ENCODE peak calls at places on chromosomes 13 and 19, in ten cellular contexts. One of them, this sample, is unnamed.

GRCh38 chr13:47303626-47304025 is 406.8 kb upstream of the HTR2A start:
- DNase-seq in GM12865: no peak
- DNase-seq in HFF-Myc: no peak
- DNase-seq in neuronal stem cell: no peak
- DNase-seq in upper lobe of right lung: no peak
- DNase-seq in uterus: no peak
- DNase-seq in astrocyte of the cerebellum: no peak
- DNase-seq in fibroblast of the aortic adventitia: no peak
- DNase-seq in kidney epithelial cell: no peak
- DNase-seq in A549: no peak
- DNase-seq in this sample: no peak

GRCh38 chr13:36553501-36553900 is 120.3 kb upstream of the SERTM1 start:
- DNase-seq in GM12865: no peak
- DNase-seq in HFF-Myc: no peak
- DNase-seq in neuronal stem cell: no peak
- DNase-seq in upper lobe of right lung: no peak
- DNase-seq in uterus: no peak
- DNase-seq in astrocyte of the cerebellum: no peak
- DNase-seq in fibroblast of the aortic adventitia: no peak
- DNase-seq in kidney epithelial cell: no peak
- DNase-seq in A549: no peak
- DNase-seq in this sample: no peak

GRCh38 chr19:18967358-18968146 is 26.5 kb upstream of the HOMER3 start:
- DNase-seq in GM12865: no peak
- DNase-seq in HFF-Myc: no peak
- DNase-seq in neuronal stem cell: no peak
- DNase-seq in upper lobe of right lung: peak
- DNase-seq in uterus: peak
- DNase-seq in astrocyte of the cerebellum: peak
- DNase-seq in fibroblast of the aortic adventitia: peak
- DNase-seq in kidney epithelial cell: peak
- DNase-seq in A549: no peak
- DNase-seq in this sample: no peak

GRCh38 chr19:15195381-15195964 is 5.3 kb downstream of the NOTCH3 start:
- DNase-seq in GM12865: no peak
- DNase-seq in HFF-Myc: no peak
- DNase-seq in neuronal stem cell: peak
- DNase-seq in upper lobe of right lung: peak
- DNase-seq in uterus: peak
- DNase-seq in astrocyte of the cerebellum: no peak
- DNase-seq in fibroblast of the aortic adventitia: peak
- DNase-seq in kidney epithelial cell: peak
- DNase-seq in A549: peak
- DNase-seq in this sample: no peak

GRCh38 chr19:472005-472858 is 11.4 kb upstream of the SHC2 start:
- DNase-seq in GM12865: no peak
- DNase-seq in HFF-Myc: no peak
- DNase-seq in neuronal stem cell: no peak
- DNase-seq in upper lobe of right lung: no peak
- DNase-seq in uterus: no peak
- DNase-seq in astrocyte of the cerebellum: no peak
- DNase-seq in fibroblast of the aortic adventitia: no peak
- DNase-seq in kidney epithelial cell: no peak
- DNase-seq in A549: no peak
- DNase-seq in this sample: no peak

GRCh38 chr13:33968520-33969507 is 150.9 kb downstream of the RFC3 start:
- DNase-seq in GM12865: no peak
- DNase-seq in HFF-Myc: no peak
- DNase-seq in neuronal stem cell: no peak
- DNase-seq in upper lobe of right lung: no peak
- DNase-seq in uterus: no peak
- DNase-seq in astrocyte of the cerebellum: no peak
- DNase-seq in fibroblast of the aortic adventitia: no peak
- DNase-seq in kidney epithelial cell: no peak
- DNase-seq in A549: no peak
- DNase-seq in this sample: no peak

GRCh38 chr13:59747529-59747928 is 416.2 kb downstream of the DIAPH3 start:
- DNase-seq in GM12865: peak
- DNase-seq in HFF-Myc: no peak
- DNase-seq in neuronal stem cell: no peak
- DNase-seq in upper lobe of right lung: no peak
- DNase-seq in uterus: no peak
- DNase-seq in astrocyte of the cerebellum: no peak
- DNase-seq in fibroblast of the aortic adventitia: no peak
- DNase-seq in kidney epithelial cell: no peak
- DNase-seq in A549: no peak
- DNase-seq in this sample: peak

GRCh38 chr19:11204943-11205349 is 7.6 kb upstream of the KANK2 start:
- DNase-seq in GM12865: no peak
- DNase-seq in HFF-Myc: no peak
- DNase-seq in neuronal stem cell: no peak
- DNase-seq in upper lobe of right lung: no peak
- DNase-seq in uterus: peak
- DNase-seq in astrocyte of the cerebellum: no peak
- DNase-seq in fibroblast of the aortic adventitia: no peak
- DNase-seq in kidney epithelial cell: no peak
- DNase-seq in A549: no peak
- DNase-seq in this sample: no peak

GRCh38 chr19:43570174-43570791 is 5.0 kb downstream of the XRCC1 start:
- DNase-seq in GM12865: no peak
- DNase-seq in HFF-Myc: no peak
- DNase-seq in neuronal stem cell: no peak
- DNase-seq in upper lobe of right lung: no peak
- DNase-seq in uterus: no peak
- DNase-seq in astrocyte of the cerebellum: no peak
- DNase-seq in fibroblast of the aortic adventitia: no peak
- DNase-seq in kidney epithelial cell: no peak
- DNase-seq in A549: no peak
- DNase-seq in this sample: peak

GRCh38 chr13:31905896-31906295 is 125.7 kb upstream of the FRY start:
- DNase-seq in GM12865: no peak
- DNase-seq in HFF-Myc: no peak
- DNase-seq in neuronal stem cell: no peak
- DNase-seq in upper lobe of right lung: no peak
- DNase-seq in uterus: no peak
- DNase-seq in astrocyte of the cerebellum: no peak
- DNase-seq in fibroblast of the aortic adventitia: no peak
- DNase-seq in kidney epithelial cell: no peak
- DNase-seq in A549: no peak
- DNase-seq in this sample: no peak

GRCh38 chr19:14022469-14022868 is 5.5 kb upstream of the RLN3 start:
- DNase-seq in GM12865: no peak
- DNase-seq in HFF-Myc: no peak
- DNase-seq in neuronal stem cell: no peak
- DNase-seq in upper lobe of right lung: no peak
- DNase-seq in uterus: no peak
- DNase-seq in astrocyte of the cerebellum: peak
- DNase-seq in fibroblast of the aortic adventitia: peak
- DNase-seq in kidney epithelial cell: no peak
- DNase-seq in A549: no peak
- DNase-seq in this sample: no peak

GRCh38 chr13:20831254-20831653 is 57.5 kb upstream of the EEF1AKMT1 start:
- DNase-seq in GM12865: no peak
- DNase-seq in HFF-Myc: no peak
- DNase-seq in neuronal stem cell: no peak
- DNase-seq in upper lobe of right lung: no peak
- DNase-seq in uterus: no peak
- DNase-seq in astrocyte of the cerebellum: no peak
- DNase-seq in fibroblast of the aortic adventitia: no peak
- DNase-seq in kidney epithelial cell: no peak
- DNase-seq in A549: no peak
- DNase-seq in this sample: no peak

GRCh38 chr13:113207890-113208423 is 512 bp downstream of the PCID2 start:
- DNase-seq in GM12865: peak
- DNase-seq in HFF-Myc: no peak
- DNase-seq in neuronal stem cell: peak
- DNase-seq in upper lobe of right lung: peak
- DNase-seq in uterus: no peak
- DNase-seq in astrocyte of the cerebellum: no peak
- DNase-seq in fibroblast of the aortic adventitia: peak
- DNase-seq in kidney epithelial cell: no peak
- DNase-seq in A549: no peak
- DNase-seq in this sample: no peak

GRCh38 chr19:53883231-53883661 is 1.2 kb downstream of the PRKCG start:
- DNase-seq in GM12865: no peak
- DNase-seq in HFF-Myc: no peak
- DNase-seq in neuronal stem cell: no peak
- DNase-seq in upper lobe of right lung: no peak
- DNase-seq in uterus: no peak
- DNase-seq in astrocyte of the cerebellum: no peak
- DNase-seq in fibroblast of the aortic adventitia: no peak
- DNase-seq in kidney epithelial cell: no peak
- DNase-seq in A549: no peak
- DNase-seq in this sample: no peak
- H3K4me3 ChIP-seq in GM12865: no peak
- H3K4me3 ChIP-seq in HFF-Myc: no peak
- H3K4me3 ChIP-seq in neuronal stem cell: peak
- H3K4me3 ChIP-seq in upper lobe of right lung: no peak
- H3K4me3 ChIP-seq in uterus: no peak
- H3K4me3 ChIP-seq in astrocyte of the cerebellum: no peak
- H3K4me3 ChIP-seq in fibroblast of the aortic adventitia: no peak
- H3K4me3 ChIP-seq in kidney epithelial cell: no peak
- H3K4me3 ChIP-seq in A549: no peak
- H3K4me3 ChIP-seq in this sample: no peak

GRCh38 chr19:54473071-54473941 is at the start of gene CDC42EP5:
- DNase-seq in GM12865: no peak
- DNase-seq in HFF-Myc: peak
- DNase-seq in neuronal stem cell: no peak
- DNase-seq in upper lobe of right lung: no peak
- DNase-seq in uterus: peak
- DNase-seq in astrocyte of the cerebellum: no peak
- DNase-seq in fibroblast of the aortic adventitia: peak
- DNase-seq in kidney epithelial cell: no peak
- DNase-seq in A549: no peak
- DNase-seq in this sample: no peak
- H3K4me3 ChIP-seq in GM12865: no peak
- H3K4me3 ChIP-seq in HFF-Myc: peak
- H3K4me3 ChIP-seq in neuronal stem cell: no peak
- H3K4me3 ChIP-seq in upper lobe of right lung: peak
- H3K4me3 ChIP-seq in uterus: peak
- H3K4me3 ChIP-seq in astrocyte of the cerebellum: peak
- H3K4me3 ChIP-seq in fibroblast of the aortic adventitia: peak
- H3K4me3 ChIP-seq in kidney epithelial cell: peak
- H3K4me3 ChIP-seq in A549: no peak
- H3K4me3 ChIP-seq in this sample: no peak

DNA sequence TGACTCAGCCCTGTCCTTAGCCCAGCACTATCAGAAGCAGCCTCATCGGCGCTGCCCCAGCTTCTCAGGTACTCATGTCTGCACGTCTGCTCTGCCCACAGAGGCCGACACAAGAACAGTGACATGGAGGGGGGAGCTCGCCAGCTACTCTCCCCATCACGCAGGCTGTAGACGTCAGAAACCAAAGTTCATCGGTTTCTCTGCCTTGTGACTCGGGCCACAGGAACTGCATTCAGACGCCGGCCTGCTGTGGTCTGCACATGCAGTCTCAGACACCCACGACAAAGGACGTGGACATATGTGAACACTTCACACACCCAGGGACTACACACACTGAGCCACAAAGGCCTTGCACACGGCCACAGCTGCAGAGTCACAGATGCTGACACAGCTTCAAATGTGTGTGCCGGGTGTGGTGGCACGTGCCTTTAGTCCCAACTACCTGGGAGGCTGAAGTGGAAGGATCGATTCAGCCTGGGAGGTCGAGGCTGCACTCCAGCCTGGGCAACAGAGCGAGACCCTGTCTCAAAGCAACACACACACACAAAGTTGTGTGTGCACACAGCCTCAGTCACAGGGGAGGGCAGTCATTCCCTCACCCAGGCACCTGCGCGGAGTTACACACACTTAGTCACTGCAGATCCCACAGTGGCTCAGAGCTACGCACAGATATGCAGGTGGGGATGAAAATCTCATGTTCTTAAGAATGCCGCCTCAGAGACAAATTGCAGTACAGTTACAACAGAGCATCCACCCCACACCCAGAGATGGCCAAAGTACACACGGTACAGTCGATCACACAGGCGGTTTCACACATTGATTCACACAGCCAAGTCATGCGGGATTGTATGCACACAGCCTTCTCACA is 4.9 kb upstream of the ZFP36 start:
- DNase-seq in GM12865: peak
- DNase-seq in HFF-Myc: no peak
- DNase-seq in neuronal stem cell: no peak
- DNase-seq in upper lobe of right lung: peak
- DNase-seq in uterus: peak
- DNase-seq in astrocyte of the cerebellum: no peak
- DNase-seq in fibroblast of the aortic adventitia: peak
- DNase-seq in kidney epithelial cell: peak
- DNase-seq in A549: no peak
- DNase-seq in this sample: peak
- H3K4me3 ChIP-seq in GM12865: peak
- H3K4me3 ChIP-seq in HFF-Myc: no peak
- H3K4me3 ChIP-seq in neuronal stem cell: peak
- H3K4me3 ChIP-seq in upper lobe of right lung: peak
- H3K4me3 ChIP-seq in uterus: peak
- H3K4me3 ChIP-seq in astrocyte of the cerebellum: no peak
- H3K4me3 ChIP-seq in fibroblast of the aortic adventitia: no peak
- H3K4me3 ChIP-seq in kidney epithelial cell: peak
- H3K4me3 ChIP-seq in A549: peak
- H3K4me3 ChIP-seq in this sample: peak

GRCh38 chr19:40690050-40690698 is at the start of gene NUMBL:
- DNase-seq in GM12865: no peak
- DNase-seq in HFF-Myc: no peak
- DNase-seq in neuronal stem cell: peak
- DNase-seq in upper lobe of right lung: no peak
- DNase-seq in uterus: peak
- DNase-seq in astrocyte of the cerebellum: no peak
- DNase-seq in fibroblast of the aortic adventitia: no peak
- DNase-seq in kidney epithelial cell: no peak
- DNase-seq in A549: no peak
- DNase-seq in this sample: no peak

GRCh38 chr19:40689339-40690049 is 957 bp downstream of the NUMBL start:
- DNase-seq in GM12865: no peak
- DNase-seq in HFF-Myc: no peak
- DNase-seq in neuronal stem cell: no peak
- DNase-seq in upper lobe of right lung: no peak
- DNase-seq in uterus: no peak
- DNase-seq in astrocyte of the cerebellum: no peak
- DNase-seq in fibroblast of the aortic adventitia: peak
- DNase-seq in kidney epithelial cell: no peak
- DNase-seq in A549: no peak
- DNase-seq in this sample: no peak

GRCh38 chr19:40692212-40692551 is 1.7 kb upstream of the NUMBL start:
- DNase-seq in GM12865: no peak
- DNase-seq in HFF-Myc: no peak
- DNase-seq in neuronal stem cell: no peak
- DNase-seq in upper lobe of right lung: no peak
- DNase-seq in uterus: no peak
- DNase-seq in astrocyte of the cerebellum: no peak
- DNase-seq in fibroblast of the aortic adventitia: no peak
- DNase-seq in kidney epithelial cell: no peak
- DNase-seq in A549: no peak
- DNase-seq in this sample: no peak

GRCh38 chr19:40691421-40692211 is 1.2 kb upstream of the NUMBL start:
- DNase-seq in GM12865: no peak
- DNase-seq in HFF-Myc: no peak
- DNase-seq in neuronal stem cell: no peak
- DNase-seq in upper lobe of right lung: no peak
- DNase-seq in uterus: peak
- DNase-seq in astrocyte of the cerebellum: no peak
- DNase-seq in fibroblast of the aortic adventitia: no peak
- DNase-seq in kidney epithelial cell: no peak
- DNase-seq in A549: peak
- DNase-seq in this sample: peak

GRCh38 chr19:40690699-40691420 is 409 bp upstream of the NUMBL start:
- DNase-seq in GM12865: peak
- DNase-seq in HFF-Myc: peak
- DNase-seq in neuronal stem cell: no peak
- DNase-seq in upper lobe of right lung: peak
- DNase-seq in uterus: peak
- DNase-seq in astrocyte of the cerebellum: peak
- DNase-seq in fibroblast of the aortic adventitia: peak
- DNase-seq in kidney epithelial cell: peak
- DNase-seq in A549: peak
- DNase-seq in this sample: peak
- H3K4me3 ChIP-seq in GM12865: peak
- H3K4me3 ChIP-seq in HFF-Myc: peak
- H3K4me3 ChIP-seq in neuronal stem cell: peak
- H3K4me3 ChIP-seq in upper lobe of right lung: peak
- H3K4me3 ChIP-seq in uterus: peak
- H3K4me3 ChIP-seq in astrocyte of the cerebellum: peak
- H3K4me3 ChIP-seq in fibroblast of the aortic adventitia: peak
- H3K4me3 ChIP-seq in kidney epithelial cell: peak
- H3K4me3 ChIP-seq in A549: peak
- H3K4me3 ChIP-seq in this sample: peak